ENCODE peak calls at places on chromosomes 1 and 21, in seven cellular contexts. X is adrenal gland; Y is islet precursor cell; Q is naive thymus-derived CD4-positive, alpha-beta T cell; H is activated CD4-positive, CD25-positive, alpha-beta regulatory T cell treated with anti-CD3 and anti-CD28 coated beads, Interleukin-2, amount 50 U/mL, for 16 hours; E is GM10248; M is AG10803. N is an unnamed sample.

GRCh38 chr21:44405948-44406872 is 49.1 kb upstream of the LRRC3 start:
- DNase-seq in Y (no peak), E (no peak), X (no peak), H (no peak), Q (no peak), M (peak), N (no peak)

GRCh38 chr1:210696709-210697108 is 368.0 kb downstream of the HHAT start:
- DNase-seq in H (no peak), Y (no peak), X (no peak), M (no peak), Q (no peak), E (peak), N (no peak)

GRCh38 chr1:47963568-47963973 is 33.6 kb downstream of the TRABD2B start:
- DNase-seq in X (peak), Q (no peak), M (no peak), H (no peak), Y (no peak), E (no peak), N (peak)

GRCh38 chr1:198541737-198542136 is 1.3 kb upstream of the ATP6V1G3 start:
- DNase-seq in Y (no peak), Q (no peak), E (no peak), X (no peak), M (no peak), H (no peak), N (no peak)

GRCh38 chr1:181469829-181470228 is 13.5 kb upstream of the CACNA1E start:
- DNase-seq in H (no peak), Y (peak), M (peak), X (peak), Q (no peak), E (no peak), N (peak)

GRCh38 chr1:12566484-12567287 is 51.3 kb downstream of the DHRS3 start:
- DNase-seq in E (no peak), Y (no peak), M (no peak), X (no peak), Q (no peak), H (no peak), N (no peak)

GRCh38 chr1:200970771-200971427 is 52.6 kb downstream of the KIF21B start:
- DNase-seq in H (no peak), X (no peak), Y (no peak), M (no peak), E (no peak), Q (no peak), N (no peak)

GRCh38 chr1:160618763-160619274 is 28.0 kb downstream of the SLAMF1 start:
- DNase-seq in M (no peak), H (no peak), Y (no peak), E (no peak), Q (peak), X (no peak), N (no peak)

GRCh38 chr1:3553940-3554223 is 57.4 kb downstream of the MEGF6 start:
- DNase-seq in X (no peak), Y (no peak), M (no peak), H (no peak), Q (no peak), E (no peak), N (no peak)

GRCh38 chr1:186218661-186219352 is 156.2 kb downstream of the TPR start:
- DNase-seq in H (no peak), M (no peak), Y (no peak), E (no peak), X (no peak), Q (no peak), N (no peak)

GRCh38 chr1:15188145-15188544 is 34.6 kb downstream of the TMEM51 start:
- DNase-seq in H (no peak), M (no peak), Q (no peak), X (no peak), Y (peak), E (no peak), N (no peak)

GRCh38 chr1:206804156-206804737 is 32.0 kb upstream of the IL10 start:
- DNase-seq in M (no peak), H (no peak), E (no peak), Q (no peak), X (no peak), Y (peak), N (no peak)

GRCh38 chr21:43928230-43928607 is 63.2 kb downstream of the AGPAT3 start:
- DNase-seq in E (no peak), H (no peak), Q (no peak), Y (no peak), X (no peak), M (no peak), N (no peak)

GRCh38 chr21:42199488-42200463 is 19.2 kb upstream of the ABCG1 start:
- DNase-seq in Y (no peak), H (no peak), E (no peak), M (peak), X (no peak), Q (peak), N (peak)

GRCh38 chr1:6447016-6447817 is 18.8 kb downstream of the TNFRSF25 start:
- DNase-seq in E (no peak), Y (peak), H (no peak), X (no peak), Q (no peak), M (no peak), N (no peak)

GRCh38 chr1:35319988-35320713 is 51.6 kb downstream of the ZMYM4 start:
- DNase-seq in Y (no peak), M (peak), H (no peak), E (no peak), Q (no peak), X (no peak), N (peak)

GRCh38 chr1:186155594-186155993 is 219.5 kb downstream of the TPR start:
- DNase-seq in Y (peak), E (peak), X (no peak), H (no peak), M (peak), Q (peak), N (peak)

GRCh38 chr1:22340066-22340465 is 111.6 kb upstream of the ZBTB40 start:
- DNase-seq in X (no peak), M (no peak), Q (no peak), Y (no peak), E (no peak), H (no peak), N (no peak)

GRCh38 chr1:232276651-232277050 is 353.3 kb downstream of the SIPA1L2 start:
- DNase-seq in X (no peak), Y (no peak), Q (no peak), M (no peak), H (no peak), E (no peak), N (no peak)

GRCh38 chr1:5621692-5622091 is 370.5 kb downstream of the NPHP4 start:
- DNase-seq in M (no peak), X (no peak), Y (no peak), E (no peak), H (no peak), Q (no peak), N (no peak)

GRCh38 chr1:82837261-82837660 is 1036.5 kb downstream of the ADGRL2 start:
- DNase-seq in E (no peak), X (no peak), M (no peak), Q (no peak), Y (no peak), H (no peak), N (peak)

GRCh38 chr1:213779228-213779627 is 208.5 kb upstream of the PROX1 start:
- DNase-seq in E (no peak), H (no peak), M (no peak), Y (no peak), X (no peak), Q (no peak), N (no peak)